ENCODE peak calls at places on chromosomes 11 and 22, in nine cellular contexts. O is fibroblast of lung; F is AG10803; X is CD8-positive, alpha-beta T cell; L is AG04450; K is heart right ventricle; Q is BJ; V is adrenal gland; M is IMR-90. H is an unnamed sample.

GRCh38 chr11:5507586-5508305 is 2.0 kb downstream of the UBQLN3 start:
- DNase-seq in X (no peak), K (no peak), F (no peak), M (no peak), V (no peak), O (no peak), L (no peak), Q (no peak), H (no peak)

GRCh38 chr11:78691215-78691614 is 116.6 kb upstream of the NARS2 start:
- DNase-seq in V (no peak), M (no peak), F (peak; percentile 3), K (no peak), X (no peak), L (no peak), O (no peak), Q (no peak), H (no peak)

GRCh38 chr22:18091916-18092526 is 14.2 kb downstream of the PEX26 start:
- DNase-seq in F (peak; percentile 74), V (peak; percentile 79), K (peak; percentile 75), X (peak; percentile 53), L (no peak), M (peak; percentile 43), O (peak; percentile 68), Q (no peak), H (peak; percentile 30)

GRCh38 chr22:50191041-50191740 is 5.5 kb downstream of the TRABD start:
- DNase-seq in O (no peak), K (peak; percentile 33), F (no peak), Q (no peak), X (peak; percentile 79), M (no peak), L (no peak), V (no peak), H (peak; percentile 45)

GRCh38 chr11:1165256-1166041 is 7.7 kb downstream of the MUC5AC start:
- DNase-seq in V (no peak), M (no peak), O (no peak), L (no peak), Q (no peak), F (no peak), X (no peak), K (no peak), H (no peak)

GRCh38 chr11:111530091-111530490 is 10.4 kb upstream of the LAYN start:
- DNase-seq in M (no peak), V (no peak), X (no peak), Q (no peak), L (no peak), F (peak; percentile 52), K (no peak), O (no peak), H (peak; percentile 61)

GRCh38 chr11:2794947-2795346 is 90.6 kb downstream of the CDKN1C start:
- DNase-seq in F (no peak), L (no peak), V (peak; percentile 10), Q (no peak), X (no peak), O (no peak), K (peak; percentile 10), M (no peak), H (no peak)

GRCh38 chr11:70493089-70493474 is 94.8 kb downstream of the CTTN start:
- DNase-seq in L (no peak), F (no peak), Q (no peak), V (no peak), K (no peak), X (no peak), M (no peak), O (no peak), H (no peak)

GRCh38 chr11:93329936-93330445 is 551 bp upstream of the DEUP1 start:
- DNase-seq in X (no peak), F (peak; percentile 1), O (peak; percentile 3), L (no peak), K (no peak), M (no peak), V (peak; percentile 8), Q (no peak), H (no peak)

DNA sequence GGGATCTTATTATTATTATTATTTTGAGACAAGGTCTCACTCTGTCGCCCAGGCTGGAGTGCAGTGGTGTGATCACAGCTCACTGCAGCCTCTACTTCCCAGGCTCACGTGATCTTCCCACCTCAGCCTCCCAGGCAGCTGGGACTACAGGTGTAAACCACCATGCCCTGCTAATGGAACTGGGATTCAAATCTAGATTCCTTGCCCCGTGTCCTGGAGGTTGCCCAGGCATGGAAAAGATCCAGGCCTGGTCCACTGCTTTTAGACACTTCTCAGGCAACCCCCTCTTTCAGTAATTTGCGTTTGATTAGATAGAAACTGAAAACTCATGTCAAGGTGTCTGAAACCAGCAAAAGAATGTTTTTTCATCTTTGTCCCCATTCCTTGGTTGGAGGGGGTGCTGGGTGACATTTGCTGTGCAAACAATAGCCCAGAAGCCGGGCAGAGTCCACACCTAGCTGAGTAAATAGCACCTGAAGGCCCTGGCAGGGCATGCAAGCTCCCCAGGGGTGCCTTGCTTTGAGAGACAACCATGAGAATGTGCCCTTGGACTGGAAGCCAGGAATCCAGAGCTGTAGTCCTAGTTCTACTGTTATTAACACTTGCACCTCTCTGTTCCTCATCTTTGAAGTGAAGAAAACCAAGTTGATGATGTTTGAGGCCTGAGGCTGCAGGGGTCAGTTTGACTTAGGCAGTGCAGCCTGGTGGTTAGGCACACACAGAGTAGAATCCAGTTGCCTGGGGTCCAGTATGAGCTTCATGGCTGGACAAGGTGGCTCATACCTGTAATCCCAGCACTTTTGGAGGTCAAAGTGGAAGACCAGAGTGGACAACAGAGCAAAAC is 19.1 kb upstream of the XBP1 start:
- DNase-seq in L (no peak), M (no peak), F (no peak), K (no peak), V (no peak), X (no peak), O (no peak), Q (no peak), H (no peak)
- H3K4me3 ChIP-seq in L (no peak overlapping the region), M (no peak overlapping the region), F (no peak overlapping the region), K (no peak overlapping the region), V (no peak overlapping the region), X (no peak overlapping the region), O (no peak overlapping the region), Q (no peak overlapping the region), H (no peak overlapping the region)

DNA sequence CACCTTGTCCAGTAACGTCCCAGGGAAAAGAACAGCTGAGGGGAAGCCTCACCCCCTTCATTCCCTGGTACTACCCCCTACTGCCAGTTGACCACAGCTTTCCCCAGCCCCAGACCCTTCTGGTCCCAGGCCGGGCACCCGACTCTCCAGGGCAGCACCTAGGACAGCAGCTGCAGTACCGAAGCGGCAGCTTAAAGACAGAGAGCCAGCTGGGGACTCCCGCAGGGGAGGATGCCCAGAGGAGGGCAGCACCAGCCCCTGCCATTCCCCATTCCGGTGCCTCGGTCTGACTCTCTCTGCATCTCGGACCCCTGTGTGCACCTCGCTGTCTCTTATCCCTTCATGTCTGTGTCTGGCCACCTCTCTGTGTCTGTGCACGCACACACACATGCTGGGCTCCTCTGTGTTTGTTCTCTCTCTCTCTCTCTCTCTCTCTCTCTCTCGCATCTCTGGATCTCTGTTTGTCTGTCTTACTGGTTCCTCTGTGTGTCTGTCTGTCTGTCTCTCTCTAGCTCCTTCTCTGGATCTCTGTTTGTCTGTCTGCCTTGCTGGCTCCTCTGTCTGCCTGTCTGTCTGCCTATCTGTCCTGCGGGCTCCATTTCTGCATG is 9.4 kb downstream of the IGSF9B start:
- DNase-seq in Q (no peak), X (peak; percentile 79), L (no peak), O (peak; percentile 29), F (peak; percentile 32), K (peak; percentile 57), M (peak; percentile 23), V (peak; percentile 39), H (peak; percentile 15)
- TF ChIP-seq CTCF in Q (peak; percentile 38), X (peak; percentile 24), L (peak; percentile 48), O (no peak), F (peak; percentile 42), K (peak; percentile 50), M (peak; percentile 44), V (peak; percentile 27), H (peak; percentile 39)

GRCh38 chr11:68988486-68988885 is 7.7 kb upstream of the MRGPRD start:
- DNase-seq in K (no peak), Q (no peak), F (no peak), L (no peak), V (no peak), O (no peak), X (no peak), M (no peak), H (no peak)

GRCh38 chr11:68983816-68984215 is 3.0 kb upstream of the MRGPRD start:
- DNase-seq in Q (no peak), F (no peak), K (no peak), O (no peak), L (no peak), V (no peak), X (no peak), M (no peak), H (no peak)

GRCh38 chr11:68990995-68991780 is 10.4 kb upstream of the MRGPRD start:
- DNase-seq in K (no peak), M (no peak), F (no peak), X (no peak), Q (no peak), L (no peak), O (no peak), V (no peak), H (no peak)

GRCh38 chr11:68989936-68990606 is 9.3 kb upstream of the MRGPRD start:
- DNase-seq in V (no peak), X (peak; percentile 17), M (no peak), L (no peak), Q (no peak), O (no peak), K (no peak), F (no peak), H (no peak)

DNA sequence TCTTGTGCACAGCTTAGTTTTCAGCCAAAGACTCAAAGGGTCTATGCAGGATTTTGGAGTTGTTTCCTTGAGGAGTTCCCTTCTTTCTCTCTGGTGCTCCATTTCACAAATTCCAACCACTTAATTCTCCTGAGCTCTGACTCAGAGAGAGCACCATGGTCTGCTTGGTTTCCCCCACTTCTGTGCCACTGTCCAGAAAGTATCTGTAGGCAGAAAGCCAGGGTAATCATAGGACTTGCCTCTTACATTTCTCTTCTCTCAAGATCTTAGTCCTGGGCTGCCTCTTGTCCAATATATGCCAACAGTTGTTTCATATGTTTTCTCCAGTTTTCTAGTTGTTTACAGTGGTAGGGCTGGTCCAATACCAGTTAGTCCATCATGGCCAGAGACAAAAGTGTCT is 6.4 kb upstream of the MRGPRD start:
- DNase-seq in V (no peak), M (no peak), F (no peak), X (no peak), Q (no peak), K (no peak), O (no peak), L (no peak), H (no peak)
- H3K4me3 ChIP-seq in V (no peak overlapping the region), M (no peak overlapping the region), F (no peak overlapping the region), X (no peak overlapping the region), Q (no peak overlapping the region), K (no peak overlapping the region), O (no peak overlapping the region), L (no peak overlapping the region), H (no peak overlapping the region)

DNA sequence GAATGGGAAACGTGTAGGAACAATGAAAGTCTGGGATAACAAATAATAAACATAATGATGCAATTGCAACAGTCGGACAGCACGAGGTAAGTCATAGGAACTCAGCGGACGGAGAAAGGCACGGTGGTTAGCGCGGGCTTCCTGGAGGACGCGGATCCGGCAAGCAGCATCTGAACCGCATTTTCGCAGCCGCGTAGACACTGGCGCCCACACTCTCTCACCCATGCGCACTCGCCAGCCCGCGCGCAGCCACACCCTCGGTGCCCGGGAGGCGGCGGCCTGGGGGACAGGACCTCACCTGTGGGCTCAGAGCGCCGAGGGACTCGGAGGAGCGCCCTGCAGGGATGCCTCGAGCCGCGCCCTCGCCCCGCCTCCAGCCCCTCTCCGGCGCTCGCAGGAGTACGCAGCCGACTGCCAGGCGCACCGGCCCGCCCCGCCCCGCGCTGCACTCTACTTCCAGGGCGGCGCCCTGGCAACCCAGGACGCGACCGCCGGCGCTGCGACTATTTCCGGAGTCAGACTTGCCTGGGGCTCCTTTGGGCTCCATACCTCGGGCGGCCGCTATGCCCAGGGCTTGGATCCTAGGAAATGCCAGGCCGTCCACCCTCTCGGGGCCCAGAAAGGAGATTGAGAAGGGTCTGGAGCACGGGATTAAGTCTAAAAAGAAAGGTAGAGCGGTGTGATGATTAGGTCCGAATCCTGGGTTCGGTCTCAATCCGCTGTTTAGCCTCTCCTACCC is at the start of gene TTLL1:
- DNase-seq in O (peak; percentile 77), M (peak; percentile 75), X (peak; percentile 90), L (peak; percentile 39), Q (peak; percentile 14), F (peak; percentile 81), V (peak; percentile 90), K (peak; percentile 91), H (peak; percentile 88)
- TF ChIP-seq CTCF in O (no peak), M (no peak), X (no peak), L (no peak), Q (no peak), F (no peak), V (peak; percentile 48), K (no peak), H (no peak)

H was measured in epithelial cell of esophagus.